ENCODE peak calls at places on chromosomes 3 and 15, in eight cellular contexts. One of them, this sample, is unnamed.

GRCh38 chr3:137163241-137163916 is 205.6 kb downstream of the IL20RB start:
- DNase-seq in heart left ventricle: no peak
- DNase-seq in uterus: no peak
- DNase-seq in iPS DF 6.9: peak; percentile 29
- DNase-seq in GM23248: peak; percentile 8
- DNase-seq in thoracic aorta: no peak
- DNase-seq in IMR-90: no peak
- DNase-seq in kidney: no peak
- DNase-seq in this sample: no peak

GRCh38 chr3:4633078-4634004 is 140.2 kb downstream of the ITPR1 start:
- DNase-seq in IMR-90: peak; percentile 72
- DNase-seq in heart left ventricle: no peak
- DNase-seq in thoracic aorta: no peak
- DNase-seq in kidney: no peak
- DNase-seq in iPS DF 6.9: peak; percentile 41
- DNase-seq in GM23248: peak; percentile 74
- DNase-seq in uterus: no peak
- DNase-seq in this sample: no peak

GRCh38 chr3:113194747-113195400 is 16.5 kb upstream of the BOC start:
- DNase-seq in IMR-90: peak; percentile 7
- DNase-seq in uterus: no peak
- DNase-seq in thoracic aorta: no peak
- DNase-seq in heart left ventricle: no peak
- DNase-seq in GM23248: no peak
- DNase-seq in kidney: no peak
- DNase-seq in iPS DF 6.9: no peak
- DNase-seq in this sample: no peak

GRCh38 chr15:90099868-90100854 is 2.1 kb downstream of the IDH2 start:
- DNase-seq in GM23248: peak; percentile 94
- DNase-seq in kidney: no peak
- DNase-seq in thoracic aorta: no peak
- DNase-seq in IMR-90: peak; percentile 53
- DNase-seq in iPS DF 6.9: no peak
- DNase-seq in heart left ventricle: no peak
- DNase-seq in uterus: peak; percentile 55
- DNase-seq in this sample: no peak

GRCh38 chr3:142941373-142942123 is 21.9 kb downstream of the PAQR9 start:
- DNase-seq in IMR-90: no peak
- DNase-seq in GM23248: no peak
- DNase-seq in iPS DF 6.9: no peak
- DNase-seq in kidney: no peak
- DNase-seq in thoracic aorta: no peak
- DNase-seq in uterus: no peak
- DNase-seq in heart left ventricle: no peak
- DNase-seq in this sample: no peak

GRCh38 chr15:58506064-58506490 is 74.3 kb downstream of the LIPC start:
- DNase-seq in kidney: no peak
- DNase-seq in heart left ventricle: no peak
- DNase-seq in GM23248: peak; percentile 38
- DNase-seq in uterus: no peak
- DNase-seq in thoracic aorta: no peak
- DNase-seq in iPS DF 6.9: no peak
- DNase-seq in IMR-90: no peak
- DNase-seq in this sample: no peak

GRCh38 chr3:54578417-54578816 is 349.4 kb downstream of the LRTM1 start:
- DNase-seq in GM23248: peak; percentile 51
- DNase-seq in uterus: no peak
- DNase-seq in kidney: no peak
- DNase-seq in thoracic aorta: no peak
- DNase-seq in iPS DF 6.9: no peak
- DNase-seq in IMR-90: no peak
- DNase-seq in heart left ventricle: no peak
- DNase-seq in this sample: no peak

GRCh38 chr3:89358281-89358680 is 250.9 kb downstream of the EPHA3 start:
- DNase-seq in IMR-90: no peak
- DNase-seq in thoracic aorta: no peak
- DNase-seq in kidney: no peak
- DNase-seq in iPS DF 6.9: no peak
- DNase-seq in heart left ventricle: no peak
- DNase-seq in GM23248: peak; percentile 55
- DNase-seq in uterus: no peak
- DNase-seq in this sample: no peak

GRCh38 chr15:36254446-36254845 is 325.0 kb upstream of the CDIN1 start:
- DNase-seq in iPS DF 6.9: no peak
- DNase-seq in heart left ventricle: no peak
- DNase-seq in kidney: no peak
- DNase-seq in thoracic aorta: no peak
- DNase-seq in IMR-90: no peak
- DNase-seq in uterus: no peak
- DNase-seq in GM23248: no peak
- DNase-seq in this sample: no peak

GRCh38 chr15:101275018-101275417 is 2.3 kb downstream of the SELENOS start:
- DNase-seq in heart left ventricle: no peak
- DNase-seq in kidney: no peak
- DNase-seq in GM23248: no peak
- DNase-seq in uterus: no peak
- DNase-seq in thoracic aorta: no peak
- DNase-seq in IMR-90: no peak
- DNase-seq in iPS DF 6.9: no peak
- DNase-seq in this sample: no peak

GRCh38 chr3:181752202-181752671 is 40.5 kb downstream of the SOX2 start:
- DNase-seq in thoracic aorta: no peak
- DNase-seq in IMR-90: no peak
- DNase-seq in iPS DF 6.9: no peak
- DNase-seq in GM23248: no peak
- DNase-seq in kidney: no peak
- DNase-seq in uterus: no peak
- DNase-seq in heart left ventricle: no peak
- DNase-seq in this sample: no peak

GRCh38 chr3:183619624-183620274 is 15.7 kb upstream of the KLHL24 start:
- DNase-seq in uterus: no peak
- DNase-seq in kidney: no peak
- DNase-seq in heart left ventricle: no peak
- DNase-seq in IMR-90: no peak
- DNase-seq in GM23248: no peak
- DNase-seq in iPS DF 6.9: no peak
- DNase-seq in thoracic aorta: no peak
- DNase-seq in this sample: no peak

GRCh38 chr3:71087109-71088018 is 496.2 kb downstream of the FOXP1 start:
- DNase-seq in heart left ventricle: no peak
- DNase-seq in iPS DF 6.9: no peak
- DNase-seq in uterus: no peak
- DNase-seq in kidney: no peak
- DNase-seq in IMR-90: peak; percentile 51
- DNase-seq in GM23248: no peak
- DNase-seq in thoracic aorta: no peak
- DNase-seq in this sample: no peak

GRCh38 chr3:113623324-113623723 is 73.1 kb downstream of the USF3 start:
- DNase-seq in iPS DF 6.9: peak; percentile 25
- DNase-seq in kidney: no peak
- DNase-seq in thoracic aorta: no peak
- DNase-seq in IMR-90: no peak
- DNase-seq in GM23248: no peak
- DNase-seq in uterus: no peak
- DNase-seq in heart left ventricle: no peak
- DNase-seq in this sample: no peak

GRCh38 chr3:46386206-46386605 is 15.5 kb downstream of the CCR5 start:
- DNase-seq in kidney: no peak
- DNase-seq in iPS DF 6.9: no peak
- DNase-seq in GM23248: peak; percentile 65
- DNase-seq in IMR-90: peak; percentile 52
- DNase-seq in thoracic aorta: no peak
- DNase-seq in uterus: no peak
- DNase-seq in heart left ventricle: no peak
- DNase-seq in this sample: no peak

GRCh38 chr3:78496458-78496857 is 1271.3 kb downstream of the ROBO1 start:
- DNase-seq in iPS DF 6.9: no peak
- DNase-seq in heart left ventricle: no peak
- DNase-seq in thoracic aorta: no peak
- DNase-seq in GM23248: no peak
- DNase-seq in IMR-90: no peak
- DNase-seq in kidney: no peak
- DNase-seq in uterus: no peak
- DNase-seq in this sample: no peak

GRCh38 chr15:72507402-72507801 is 33.3 kb downstream of the ARIH1 start:
- DNase-seq in GM23248: no peak
- DNase-seq in iPS DF 6.9: no peak
- DNase-seq in heart left ventricle: no peak
- DNase-seq in uterus: no peak
- DNase-seq in IMR-90: no peak
- DNase-seq in thoracic aorta: no peak
- DNase-seq in kidney: no peak
- DNase-seq in this sample: no peak

DNA sequence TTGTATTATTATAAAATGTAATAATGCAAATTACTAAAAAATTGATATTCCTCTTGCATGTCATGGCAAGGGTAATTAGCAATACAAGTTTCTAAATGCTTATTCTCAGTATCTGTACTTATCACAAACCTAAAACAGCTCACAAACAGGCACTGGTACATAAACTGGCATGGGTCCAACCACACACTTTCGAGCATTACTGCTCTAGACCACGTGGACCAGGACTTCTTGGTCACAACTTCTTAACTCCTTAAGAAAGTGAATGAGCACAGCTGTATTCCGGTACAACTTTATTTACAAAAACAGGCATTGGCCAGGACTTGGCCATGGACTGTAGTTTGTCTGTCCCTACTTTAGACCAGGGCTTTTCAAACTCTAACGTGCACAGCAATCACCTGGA is 173.3 kb downstream of the SUCLG2 start:
- DNase-seq in kidney: no peak
- DNase-seq in uterus: no peak
- DNase-seq in IMR-90: no peak
- DNase-seq in GM23248: no peak
- DNase-seq in heart left ventricle: no peak
- DNase-seq in thoracic aorta: no peak
- DNase-seq in iPS DF 6.9: no peak
- DNase-seq in this sample: no peak
- H3K36me3 ChIP-seq in kidney: no peaks in the 10 kb centered on the region
- H3K36me3 ChIP-seq in uterus: no peaks in the 10 kb centered on the region
- H3K36me3 ChIP-seq in IMR-90: no peaks in the 10 kb centered on the region
- H3K36me3 ChIP-seq in GM23248: no peaks in the 10 kb centered on the region
- H3K36me3 ChIP-seq in heart left ventricle: no peaks in the 10 kb centered on the region
- H3K36me3 ChIP-seq in thoracic aorta: no peaks in the 10 kb centered on the region
- H3K36me3 ChIP-seq in iPS DF 6.9: no peaks in the 10 kb centered on the region
- H3K36me3 ChIP-seq in this sample: no peaks in the 10 kb centered on the region

DNA sequence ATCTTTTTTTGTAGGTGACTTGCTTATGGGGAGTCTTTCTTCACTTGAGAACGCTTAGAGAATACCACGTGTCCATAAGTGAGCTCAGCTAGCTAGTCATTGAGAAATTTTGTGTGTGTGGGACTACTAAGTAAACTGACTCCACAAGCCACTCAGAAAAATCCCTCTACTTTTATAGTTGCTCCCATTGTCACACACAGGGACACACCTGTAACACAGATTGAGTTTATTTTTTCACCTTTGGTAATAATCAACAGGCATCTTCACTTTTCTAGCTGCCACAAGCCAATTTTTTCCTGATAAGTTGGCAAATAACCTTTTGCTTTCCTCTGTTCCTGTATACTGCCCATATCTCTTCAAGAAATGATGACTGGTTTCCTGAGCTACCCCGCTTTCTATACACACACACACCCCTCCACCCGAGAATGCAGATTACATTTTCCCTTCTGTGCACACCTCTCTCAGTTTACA is 4.5 kb downstream of the TSC22D2 start:
- DNase-seq in heart left ventricle: no peak
- DNase-seq in IMR-90: peak; percentile 92
- DNase-seq in kidney: no peak
- DNase-seq in uterus: no peak
- DNase-seq in thoracic aorta: no peak
- DNase-seq in GM23248: peak; percentile 90
- DNase-seq in iPS DF 6.9: no peak
- DNase-seq in this sample: no peak
- H3K36me3 ChIP-seq in heart left ventricle: peaks cover 7% of the 10 kb centered on the region
- H3K36me3 ChIP-seq in IMR-90: peaks cover 6% of the 10 kb centered on the region
- H3K36me3 ChIP-seq in kidney: no peaks in the 10 kb centered on the region
- H3K36me3 ChIP-seq in uterus: no peaks in the 10 kb centered on the region
- H3K36me3 ChIP-seq in thoracic aorta: no peaks in the 10 kb centered on the region
- H3K36me3 ChIP-seq in GM23248: peaks cover 36% of the 10 kb centered on the region
- H3K36me3 ChIP-seq in iPS DF 6.9: no peaks in the 10 kb centered on the region
- H3K36me3 ChIP-seq in this sample: no peaks in the 10 kb centered on the region

GRCh38 chr3:53186726-53187125 is 25.7 kb downstream of the PRKCD start:
- DNase-seq in uterus: no peak
- DNase-seq in iPS DF 6.9: no peak
- DNase-seq in thoracic aorta: no peak
- DNase-seq in heart left ventricle: no peak
- DNase-seq in IMR-90: no peak
- DNase-seq in GM23248: no peak
- DNase-seq in kidney: peak; percentile 59
- DNase-seq in this sample: no peak
- H3K36me3 ChIP-seq in uterus: no peaks in the 10 kb centered on the region
- H3K36me3 ChIP-seq in iPS DF 6.9: peaks cover 5% of the 10 kb centered on the region
- H3K36me3 ChIP-seq in thoracic aorta: peaks cover 56% of the 10 kb centered on the region
- H3K36me3 ChIP-seq in heart left ventricle: peaks cover 78% of the 10 kb centered on the region
- H3K36me3 ChIP-seq in IMR-90: peaks cover 31% of the 10 kb centered on the region
- H3K36me3 ChIP-seq in GM23248: no peaks in the 10 kb centered on the region
- H3K36me3 ChIP-seq in kidney: peaks cover 28% of the 10 kb centered on the region
- H3K36me3 ChIP-seq in this sample: peaks cover 68% of the 10 kb centered on the region

DNA sequence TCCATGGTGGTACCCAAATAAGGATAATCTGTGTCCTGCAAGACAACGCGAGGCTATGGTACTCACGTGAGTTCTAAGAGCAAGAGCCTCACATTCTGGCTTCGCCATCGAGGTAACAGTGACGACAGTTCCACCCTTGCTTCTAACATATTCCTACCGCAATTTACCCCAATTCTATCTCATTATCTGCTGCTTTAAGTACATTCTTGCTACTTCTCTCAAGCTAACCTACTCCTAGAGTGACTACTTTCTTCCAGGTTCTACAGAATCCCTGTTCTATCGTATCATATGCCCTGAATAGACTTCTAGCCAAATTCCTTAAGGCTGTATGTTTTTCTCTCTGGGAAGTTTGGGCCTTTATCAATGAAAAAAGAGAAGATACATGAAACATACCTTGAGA is 26.6 kb downstream of the TFRC start:
- DNase-seq in thoracic aorta: no peak
- DNase-seq in iPS DF 6.9: no peak
- DNase-seq in heart left ventricle: no peak
- DNase-seq in uterus: no peak
- DNase-seq in kidney: no peak
- DNase-seq in GM23248: no peak
- DNase-seq in IMR-90: no peak
- DNase-seq in this sample: no peak
- H3K36me3 ChIP-seq in thoracic aorta: peaks cover 58% of the 10 kb centered on the region
- H3K36me3 ChIP-seq in iPS DF 6.9: peaks cover 31% of the 10 kb centered on the region
- H3K36me3 ChIP-seq in heart left ventricle: peaks cover 100% of the 10 kb centered on the region
- H3K36me3 ChIP-seq in uterus: no peaks in the 10 kb centered on the region
- H3K36me3 ChIP-seq in kidney: peaks cover 54% of the 10 kb centered on the region
- H3K36me3 ChIP-seq in GM23248: peaks cover 73% of the 10 kb centered on the region
- H3K36me3 ChIP-seq in IMR-90: peaks cover 62% of the 10 kb centered on the region
- H3K36me3 ChIP-seq in this sample: peaks cover 100% of the 10 kb centered on the region